ENCODE peak calls at places on chromosomes 16 and 17, in four cellular contexts. N is H1, V is left ventricle myocardium inferior, B is uterus. U is an unnamed sample.
A peak's percentile ranks its signal among the peaks of the same experiment; 100 is the strongest.

GRCh38 chr17:63399316-63399715 is 46.8 kb downstream of the CYB561 start:
- DNase-seq in N (no peak), V (no peak), B (no peak), U (no peak)

GRCh38 chr16:30663820-30664528 is 5.7 kb downstream of the FBRS start:
- DNase-seq in N (no peak), V (no peak), B (no peak), U (no peak)

GRCh38 chr16:68367034-68367433 is 56.2 kb downstream of the PRMT7 start:
- DNase-seq in N (no peak), V (no peak), B (no peak), U (peak; percentile 90)

GRCh38 chr17:80394629-80395216 is 20.2 kb upstream of the ENDOV start:
- DNase-seq in N (no peak), V (no peak), B (no peak), U (peak; percentile 90)

GRCh38 chr17:17141860-17142552 is 64.1 kb downstream of the PLD6 start:
- DNase-seq in N (no peak), V (peak; percentile 38), B (peak; percentile 37), U (peak; percentile 90)

GRCh38 chr17:49879505-49879904 is 31.6 kb upstream of the TAC4 start:
- DNase-seq in N (no peak), V (no peak), B (no peak), U (no peak)

GRCh38 chr16:28218109-28218508 is 6.3 kb upstream of the XPO6 start:
- DNase-seq in N (no peak), V (no peak), B (no peak), U (peak; percentile 76)

GRCh38 chr16:58197314-58198012 is 443 bp downstream of the CSNK2A2 start:
- DNase-seq in N (no peak), V (no peak), B (no peak), U (peak; percentile 57)

GRCh38 chr16:21950782-21951521 is 2.2 kb upstream of the UQCRC2 start:
- DNase-seq in N (no peak), V (no peak), B (no peak), U (no peak)

GRCh38 chr17:9028171-9028570 is 6.9 kb downstream of the NTN1 start:
- DNase-seq in N (no peak), V (no peak), B (no peak), U (peak; percentile 66)

DNA sequence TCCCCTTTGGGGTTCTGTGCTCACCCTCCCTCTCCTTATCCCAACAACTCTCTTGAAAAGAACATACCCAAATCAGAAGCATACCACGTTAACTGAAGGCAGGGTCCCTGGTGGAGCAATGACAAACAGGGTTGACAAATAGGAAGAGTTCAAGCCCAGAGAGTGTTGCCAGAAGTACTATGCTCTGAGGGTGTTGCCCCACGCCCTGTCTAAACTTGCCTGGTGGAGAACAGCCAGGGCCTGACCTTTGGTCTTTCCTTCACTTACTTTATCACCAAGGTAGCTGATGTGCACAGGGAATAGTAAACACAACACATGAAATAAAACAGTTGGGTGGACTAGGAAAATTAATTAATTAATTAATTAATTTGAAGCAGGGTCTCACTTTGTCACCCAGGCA is 23.3 kb downstream of the ZNF75A start:
- DNase-seq in N (no peak), V (no peak), B (no peak), U (no peak)
- H3K9me3 ChIP-seq in N (peaks cover 44% of the 10 kb centered on the region), V (peaks cover 51% of the 10 kb centered on the region), B (no peaks in the 10 kb centered on the region), U (no peaks in the 10 kb centered on the region)

DNA sequence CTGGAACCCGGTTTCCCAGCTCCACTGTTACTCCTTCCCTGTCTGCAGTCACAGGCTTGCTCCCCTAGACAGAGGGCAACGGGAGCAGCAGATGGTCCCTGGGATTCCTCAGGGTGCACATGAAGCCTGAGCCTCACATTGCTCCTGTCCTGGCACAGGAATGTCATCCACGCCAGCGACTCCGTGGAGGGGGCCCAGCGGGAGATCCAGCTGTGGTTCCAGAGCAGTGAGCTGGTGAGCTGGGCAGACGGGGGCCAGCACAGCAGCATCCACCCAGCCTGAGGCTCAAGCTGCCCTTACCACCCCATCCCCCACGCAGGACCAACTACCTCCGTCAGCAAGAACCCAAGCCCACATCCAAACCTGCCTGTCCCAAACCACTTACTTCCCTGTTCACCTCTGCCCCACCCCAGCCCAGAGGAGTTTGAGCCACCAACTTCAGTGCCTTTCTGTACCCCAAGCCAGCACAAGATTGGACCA is 1.6 kb upstream of the DECR2 start:
- DNase-seq in N (no peak), V (no peak), B (peak; percentile 20), U (peak; percentile 56)
- H3K4me3 ChIP-seq in N (no peak overlapping the region), V (peak overlapping the region; percentile 80), B (no peak overlapping the region), U (no peak overlapping the region)

DNA sequence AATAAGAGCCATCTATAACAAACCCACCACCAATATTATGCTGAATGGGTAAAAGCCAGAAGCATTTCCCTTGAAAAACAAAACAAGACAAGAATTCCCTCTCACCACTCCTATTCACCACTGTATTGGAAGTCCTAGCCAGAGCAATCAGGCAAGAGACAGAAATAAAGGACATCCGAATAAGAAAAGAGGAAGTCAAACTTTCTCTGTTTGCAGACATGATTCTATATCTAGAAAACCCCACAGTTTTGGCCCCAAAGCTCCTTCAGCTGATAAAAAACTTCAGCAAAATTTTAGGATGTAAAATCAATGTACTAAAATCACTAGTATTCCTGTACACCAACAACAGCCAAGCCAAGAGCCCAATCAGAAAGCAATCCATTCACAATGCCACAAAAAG is 271.8 kb upstream of the AXIN2 start:
- DNase-seq in N (no peak), V (no peak), B (no peak), U (no peak)
- H3K9me3 ChIP-seq in N (peaks cover 10% of the 10 kb centered on the region), V (peaks cover 65% of the 10 kb centered on the region), B (no peaks in the 10 kb centered on the region), U (peaks cover 35% of the 10 kb centered on the region)

GRCh38 chr16:49835116-49835880 is 20.6 kb downstream of the ZNF423 start:
- DNase-seq in N (no peak), V (no peak), B (peak; percentile 50), U (no peak)
- H3K4me3 ChIP-seq in N (peak overlapping the region; percentile 14), V (peak overlapping the region; percentile 35), B (no peak overlapping the region), U (no peak overlapping the region)

GRCh38 chr16:35533683-35534082 is 2074.3 kb downstream of the TP53TG3F start:
- DNase-seq in N (no peak), V (no peak), B (no peak), U (no peak)
- H3K9me3 ChIP-seq in N (peaks cover 37% of the 10 kb centered on the region), V (peaks cover 12% of the 10 kb centered on the region), B (no peaks in the 10 kb centered on the region), U (peaks cover 48% of the 10 kb centered on the region)

GRCh38 chr16:74711938-74712337 is 11.3 kb upstream of the MLKL start:
- DNase-seq in N (no peak), V (no peak), B (no peak), U (no peak)

GRCh38 chr16:74716355-74716754 is 15.7 kb upstream of the MLKL start:
- DNase-seq in N (no peak), V (no peak), B (no peak), U (peak; percentile 59)

GRCh38 chr16:74710401-74710800 is 9.7 kb upstream of the MLKL start:
- DNase-seq in N (no peak), V (no peak), B (no peak), U (no peak)

GRCh38 chr16:74713325-74713724 is 12.7 kb upstream of the MLKL start:
- DNase-seq in N (no peak), V (no peak), B (no peak), U (no peak)

GRCh38 chr16:74713876-74714275 is 13.2 kb upstream of the MLKL start:
- DNase-seq in N (no peak), V (no peak), B (no peak), U (no peak)
- H3K4me3 ChIP-seq in N (no peak overlapping the region), V (no peak overlapping the region), B (no peak overlapping the region), U (no peak overlapping the region)

DNA sequence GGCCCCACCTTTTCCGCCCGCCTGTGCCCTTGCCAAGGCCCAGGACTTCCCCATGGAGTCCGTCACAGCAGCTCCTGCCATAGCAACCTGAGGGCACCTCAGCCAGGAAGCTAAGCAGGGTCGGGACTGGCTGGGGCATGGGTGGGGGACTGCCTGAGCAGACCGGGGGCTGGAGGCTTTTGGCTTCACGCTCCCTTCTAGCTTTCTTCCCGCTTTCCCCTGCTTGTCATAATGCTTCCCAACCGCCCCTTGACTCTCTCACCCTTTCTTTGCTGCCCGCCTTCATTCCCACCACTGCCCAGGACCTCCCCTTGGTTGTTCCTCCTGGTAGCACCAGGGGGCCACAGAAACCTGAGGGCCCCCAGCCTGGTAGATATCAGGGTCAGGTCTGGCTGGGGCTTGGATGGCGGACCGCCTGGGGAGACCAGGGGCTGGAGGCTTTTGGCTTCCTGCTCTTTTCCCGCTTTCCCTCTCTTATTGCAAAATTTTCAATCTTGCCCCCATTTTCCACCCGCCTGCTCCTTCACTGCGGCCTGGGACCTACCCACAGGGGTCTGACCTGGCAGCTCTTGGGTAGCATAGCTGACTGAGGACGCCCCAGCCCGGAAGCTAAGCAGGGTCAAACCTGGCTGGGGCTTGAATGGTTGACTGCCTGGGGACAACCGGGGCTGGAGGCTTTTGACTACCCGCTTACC is 2287.7 kb downstream of the TP53TG3F start:
- DNase-seq in N (no peak), V (no peak), B (no peak), U (no peak)
- H3K9me3 ChIP-seq in N (peaks cover 100% of the 10 kb centered on the region), V (peaks cover 7% of the 10 kb centered on the region), B (no peaks in the 10 kb centered on the region), U (peaks cover 25% of the 10 kb centered on the region)

DNA sequence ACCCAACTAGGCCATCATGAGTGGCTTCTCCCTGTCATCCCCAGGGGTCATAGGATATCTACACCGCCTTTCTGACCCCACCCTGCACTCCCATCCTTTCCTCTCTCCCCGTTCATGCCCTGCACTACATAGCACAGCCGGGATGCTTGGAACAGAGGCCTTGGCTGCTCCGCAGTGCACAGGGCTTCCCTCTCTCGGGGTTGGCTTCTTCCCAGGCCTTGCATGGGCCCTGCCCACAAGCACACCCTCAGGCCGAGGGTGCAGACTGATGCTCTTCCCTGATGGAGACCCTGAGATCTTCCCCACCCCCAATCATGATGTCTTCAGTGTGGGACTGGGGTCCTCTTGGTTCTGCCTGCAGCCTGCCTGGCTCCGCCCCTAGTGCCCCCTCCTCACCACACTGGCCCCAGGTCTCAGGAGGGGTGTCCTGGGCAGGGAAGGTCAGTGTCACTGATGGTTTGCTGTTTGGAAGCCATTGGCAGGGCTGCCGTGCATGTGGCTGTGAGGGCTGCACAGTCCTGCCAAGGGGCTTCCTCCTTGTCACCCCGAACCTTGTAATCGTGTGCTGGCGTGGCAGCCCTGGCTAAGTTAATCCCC is 14.3 kb upstream of the NAGLU start:
- DNase-seq in N (no peak), V (peak; percentile 34), B (peak; percentile 62), U (peak; percentile 32)
- H3K4me3 ChIP-seq in N (no peak overlapping the region), V (no peak overlapping the region), B (no peak overlapping the region), U (no peak overlapping the region)

GRCh38 chr17:22303096-22303495 is 610.8 kb downstream of the KCNJ18 start:
- DNase-seq in N (no peak), V (no peak), B (no peak), U (no peak)

GRCh38 chr17:22301353-22301745 is 609.0 kb downstream of the KCNJ18 start:
- DNase-seq in N (no peak), V (no peak), B (no peak), U (no peak)

GRCh38 chr17:22300731-22301352 is 608.5 kb downstream of the KCNJ18 start:
- DNase-seq in N (no peak), V (no peak), B (no peak), U (no peak)

GRCh38 chr17:22303865-22304264 is 611.5 kb downstream of the KCNJ18 start:
- DNase-seq in N (no peak), V (no peak), B (no peak), U (no peak)

DNA sequence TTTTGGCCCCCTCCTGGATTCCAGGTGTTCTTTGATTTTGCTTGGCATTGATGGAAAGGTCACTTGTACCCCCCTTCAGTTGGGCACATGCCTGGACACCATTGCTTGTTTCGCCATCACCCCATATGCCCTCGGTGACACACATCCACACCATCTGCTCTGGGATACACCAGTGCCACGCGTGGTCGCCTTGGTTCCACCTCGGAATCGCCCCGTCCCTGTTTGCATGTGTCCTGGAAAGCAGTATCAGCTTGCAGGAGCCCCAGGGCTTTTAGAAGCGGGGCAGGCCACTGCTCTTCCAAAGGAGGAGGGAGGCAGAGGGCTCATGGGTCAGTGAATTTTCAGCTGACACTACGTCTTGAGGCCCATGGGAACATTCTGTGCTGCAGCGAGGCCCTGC is 607.9 kb downstream of the KCNJ18 start:
- DNase-seq in N (no peak), V (no peak), B (no peak), U (no peak)
- H3K9me3 ChIP-seq in N (peaks cover 88% of the 10 kb centered on the region), V (peaks cover 5% of the 10 kb centered on the region), B (no peaks in the 10 kb centered on the region), U (peaks cover 28% of the 10 kb centered on the region)

U was measured in endodermal cell.